ENCODE peak calls at places on chromosomes 11 and 22, in six cellular contexts. Y is colonic mucosa, S is tibial nerve, M is PC-3, H is left ventricle myocardium inferior, C is uterus. F is an unnamed sample.

GRCh38 chr11:121321614-121322243 is 29.2 kb downstream of the SC5D start:
- DNase-seq in S (peak; percentile 41), H (no peak), M (peak; percentile 76), Y (peak; percentile 55), C (no peak), F (no peak)

GRCh38 chr11:118264568-118265470 is 722 bp upstream of the MPZL2 start:
- DNase-seq in C (no peak), Y (peak; percentile 19), S (no peak), H (no peak), M (no peak), F (no peak)

GRCh38 chr11:32331098-32331497 is 104.2 kb downstream of the WT1 start:
- DNase-seq in Y (no peak), C (no peak), S (no peak), M (no peak), H (no peak), F (no peak)

GRCh38 chr22:49880281-49880680 is 26.6 kb downstream of the ZBED4 start:
- DNase-seq in M (no peak), S (no peak), H (no peak), C (no peak), Y (no peak), F (no peak)

GRCh38 chr11:100672483-100673038 is 14.5 kb upstream of the ARHGAP42 start:
- DNase-seq in S (no peak), Y (no peak), M (no peak), H (no peak), C (no peak), F (no peak)

GRCh38 chr22:47612136-47612910 is 849.9 kb downstream of the TBC1D22A start:
- DNase-seq in C (no peak), Y (no peak), S (no peak), M (no peak), H (no peak), F (no peak)

GRCh38 chr22:19817561-19818263 is 37.0 kb downstream of the GNB1L start:
- DNase-seq in C (no peak), Y (no peak), S (no peak), M (no peak), H (no peak), F (no peak)

GRCh38 chr22:32811788-32812187 is 10.3 kb downstream of the TIMP3 start:
- DNase-seq in S (no peak), Y (no peak), M (no peak), C (no peak), H (no peak), F (no peak)

GRCh38 chr11:114832532-114833125 is 154.3 kb downstream of the NXPE2 start:
- DNase-seq in C (no peak), H (no peak), Y (no peak), M (no peak), S (no peak), F (no peak)

GRCh38 chr22:49905465-49905864 is 12.8 kb downstream of the ALG12 start:
- DNase-seq in Y (no peak), C (no peak), M (no peak), S (no peak), H (no peak), F (peak; percentile 28)

GRCh38 chr22:48444320-48445112 is 1383.2 kb downstream of the BRD1 start:
- DNase-seq in M (no peak), S (no peak), C (no peak), Y (no peak), H (no peak), F (peak; percentile 55)

GRCh38 chr22:19765477-19766234 is 5.1 kb downstream of the TBX1 start:
- DNase-seq in Y (no peak), S (no peak), H (no peak), M (no peak), C (no peak), F (peak; percentile 70)

GRCh38 chr22:26259510-26259909 is 90.2 kb downstream of the SEZ6L start:
- DNase-seq in S (no peak), M (peak; percentile 20), H (no peak), C (no peak), Y (no peak), F (no peak)

GRCh38 chr22:50012201-50013181 is at the start of gene IL17REL:
- DNase-seq in M (peak; percentile 20), H (peak; percentile 14), Y (no peak), S (no peak), C (peak; percentile 34), F (no peak)

GRCh38 chr11:61054927-61055562 is 47.2 kb upstream of the CD5 start:
- DNase-seq in C (no peak), H (no peak), S (no peak), M (no peak), Y (no peak), F (no peak)

GRCh38 chr11:113577356-113578163 is 102.4 kb upstream of the DRD2 start:
- DNase-seq in C (no peak), S (no peak), Y (no peak), M (no peak), H (no peak), F (no peak)

GRCh38 chr11:108592591-108593213 is 866 bp downstream of the EXPH5 start:
- DNase-seq in M (peak; percentile 44), C (peak; percentile 31), S (no peak), Y (peak; percentile 55), H (peak; percentile 18), F (peak; percentile 54)

GRCh38 chr22:20239951-20240773 is 28.0 kb downstream of the RTN4R start:
- DNase-seq in Y (no peak), C (peak; percentile 64), S (no peak), M (no peak), H (peak; percentile 29), F (no peak)

GRCh38 chr22:40478456-40479125 is 108.2 kb downstream of the SGSM3 start:
- DNase-seq in H (no peak), M (no peak), Y (no peak), S (no peak), C (no peak), F (no peak)

GRCh38 chr11:38014405-38014804 is 1416.4 kb upstream of the RAG2 start:
- DNase-seq in H (no peak), C (no peak), S (peak; percentile 25), Y (no peak), M (no peak), F (no peak)

GRCh38 chr11:79264284-79264683 is 176.5 kb downstream of the TENM4 start:
- DNase-seq in H (no peak), Y (no peak), S (no peak), M (no peak), C (no peak), F (no peak)

GRCh38 chr11:10225553-10225952 is 68.5 kb downstream of the SBF2 start:
- DNase-seq in M (no peak), Y (no peak), C (no peak), S (no peak), H (no peak), F (no peak)

GRCh38 chr22:17827466-17827865 is 53.2 kb upstream of the BID start:
- DNase-seq in C (no peak), Y (no peak), S (no peak), H (no peak), M (no peak), F (no peak)

GRCh38 chr11:85756401-85757200 is 54.3 kb downstream of the SYTL2 start:
- DNase-seq in M (peak; percentile 19), Y (peak; percentile 80), C (no peak), H (no peak), S (no peak), F (no peak)

GRCh38 chr11:42951266-42951665 is 360.5 kb upstream of the API5 start:
- DNase-seq in Y (no peak), C (no peak), M (peak; percentile 85), S (no peak), H (no peak), F (no peak)

DNA sequence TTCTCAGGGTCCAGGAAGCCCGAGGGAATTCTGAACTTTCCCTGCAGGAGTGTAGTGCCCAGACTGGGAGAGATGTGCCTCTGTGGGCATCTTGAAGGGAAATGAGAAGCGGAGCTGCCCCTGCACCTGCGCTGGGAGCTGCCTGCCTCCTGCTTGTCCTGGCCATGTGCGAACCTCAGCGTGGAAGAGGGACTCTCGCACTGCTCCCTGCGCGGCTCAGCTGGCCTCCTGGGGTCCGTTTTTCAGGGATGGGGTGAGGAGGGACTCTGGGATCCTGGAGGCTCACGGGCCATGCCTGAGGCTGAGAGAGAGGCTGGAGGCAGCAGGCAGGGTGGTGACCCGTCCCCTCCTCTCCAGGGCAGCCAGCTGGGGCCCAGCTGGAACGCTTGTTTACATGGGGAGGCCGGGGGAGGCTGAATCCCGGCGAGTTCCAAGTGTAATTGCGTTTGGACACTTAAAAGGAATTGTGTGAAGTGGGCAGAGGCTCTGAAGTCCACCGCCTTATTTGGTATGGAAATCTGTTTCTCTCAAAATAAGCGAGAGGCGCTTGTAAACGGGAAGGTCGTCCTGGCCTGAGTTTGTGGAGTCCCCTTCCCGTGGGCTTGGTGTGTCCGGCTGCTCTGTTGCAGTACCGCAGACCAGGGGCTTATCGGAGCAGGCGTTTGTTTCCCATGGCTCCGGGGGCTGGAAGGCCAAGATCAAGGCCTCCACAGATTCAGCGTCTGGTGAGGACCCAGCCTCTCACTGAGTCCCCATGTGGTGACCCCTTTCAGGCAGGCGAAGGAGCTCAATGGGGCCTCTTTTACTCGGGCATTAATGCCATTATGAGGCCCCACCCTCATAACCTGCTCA is 1.3 kb upstream of the MRGPRF start:
- DNase-seq in M (no peak), H (peak; percentile 76), Y (peak; percentile 49), S (no peak), C (peak; percentile 82), F (peak; percentile 87)
- H3K27ac ChIP-seq in M (no peak overlapping the region), H (peak overlapping the region; percentile 84), Y (peak overlapping the region; percentile 82), S (peak overlapping the region; percentile 60), C (peak overlapping the region; percentile 97), F (peak overlapping the region; percentile 20)

GRCh38 chr11:88179141-88179540 is 3.9 kb upstream of the RAB38 start:
- DNase-seq in M (peak; percentile 94), C (no peak), S (no peak), H (no peak), Y (no peak), F (no peak)

GRCh38 chr11:88178211-88178610 is 3.0 kb upstream of the RAB38 start:
- DNase-seq in S (no peak), H (no peak), M (no peak), C (peak; percentile 33), Y (no peak), F (no peak)

GRCh38 chr11:88179966-88180629 is 4.9 kb upstream of the RAB38 start:
- DNase-seq in H (no peak), S (no peak), Y (no peak), C (no peak), M (peak; percentile 78), F (no peak)

GRCh38 chr11:88183233-88183632 is 8.0 kb upstream of the RAB38 start:
- DNase-seq in S (no peak), H (no peak), Y (no peak), M (no peak), C (no peak), F (no peak)

GRCh38 chr11:88181776-88182175 is 6.5 kb upstream of the RAB38 start:
- DNase-seq in H (no peak), M (peak; percentile 34), C (no peak), S (no peak), Y (no peak), F (no peak)
- H3K4me1 ChIP-seq in H (no peaks in the 10 kb centered on the region), M (peaks cover 24% of the 10 kb centered on the region), C (no peaks in the 10 kb centered on the region), S (peaks cover 9% of the 10 kb centered on the region), Y (no peaks in the 10 kb centered on the region), F (no peaks in the 10 kb centered on the region)

DNA sequence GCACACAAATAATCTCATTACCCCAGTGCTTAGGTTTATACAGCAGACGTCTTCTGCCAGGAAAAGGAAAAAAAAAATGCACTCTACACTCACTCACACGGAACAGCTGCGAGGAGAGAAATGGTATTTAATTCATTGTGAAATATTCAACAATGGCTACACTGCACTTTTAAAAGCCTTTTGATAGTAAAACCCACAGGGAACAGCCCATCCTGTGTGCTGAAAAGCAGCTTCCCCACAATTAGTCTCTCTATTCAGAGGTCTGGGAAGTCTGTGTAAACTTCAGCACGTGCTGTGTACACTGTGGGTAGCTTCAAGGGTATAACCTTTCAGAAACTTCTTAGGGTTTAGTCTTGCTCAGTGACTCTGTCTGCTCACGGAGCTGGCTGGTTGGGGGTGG is 42.7 kb downstream of the ETS1 start:
- DNase-seq in M (no peak), C (no peak), H (no peak), Y (no peak), S (no peak), F (no peak)
- H3K27ac ChIP-seq in M (no peak overlapping the region), C (peak overlapping the region; percentile 46), H (peak overlapping the region; percentile 95), Y (no peak overlapping the region), S (no peak overlapping the region), F (no peak overlapping the region)

GRCh38 chr11:7513210-7514098 is at the start of gene PPFIBP2:
- DNase-seq in C (peak; percentile 86), M (peak; percentile 64), H (peak; percentile 87), S (peak; percentile 67), Y (peak; percentile 90), F (peak; percentile 95)
- H3K4me1 ChIP-seq in C (no peaks in the 10 kb centered on the region), M (peaks cover 6% of the 10 kb centered on the region), H (peaks cover 50% of the 10 kb centered on the region), S (peaks cover 34% of the 10 kb centered on the region), Y (peaks cover 11% of the 10 kb centered on the region), F (no peaks in the 10 kb centered on the region)

F was measured in aorta.